ENCODE peak calls at places on chromosomes 16 and 17, in eight cellular contexts. B is fibroblast of lung, P is body of pancreas, Y is MCF 10A, V is uterus, K is osteocyte, U is GM10248, A is BJ. M is an unnamed sample.

GRCh38 chr17:77888242-77889134 is 70.0 kb upstream of the TNRC6C start:
- DNase-seq in B (peak), P (no peak), Y (no peak), V (no peak), K (no peak), U (no peak), A (no peak), M (no peak)

GRCh38 chr17:34981538-34982241 is 1.4 kb downstream of the LIG3 start:
- DNase-seq in B (peak), P (no peak), Y (no peak), V (no peak), K (no peak), U (no peak), A (no peak), M (no peak)

GRCh38 chr16:52265446-52265861 is 281.5 kb downstream of the TOX3 start:
- DNase-seq in B (no peak), P (no peak), Y (peak), V (no peak), K (no peak), U (no peak), A (no peak), M (no peak)

GRCh38 chr17:17849147-17849820 is 12.5 kb upstream of the SREBF1 start:
- DNase-seq in B (peak), P (peak), Y (peak), V (peak), K (no peak), U (peak), A (no peak), M (no peak)

GRCh38 chr17:65171753-65172152 is 34.6 kb downstream of the RGS9 start:
- DNase-seq in B (no peak), P (no peak), Y (no peak), V (no peak), K (no peak), U (no peak), A (no peak), M (no peak)

GRCh38 chr17:31487648-31488263 is 96.3 kb downstream of the RAB11FIP4 start:
- DNase-seq in B (no peak), P (peak), Y (peak), V (peak), K (no peak), U (peak), A (no peak), M (peak)

GRCh38 chr16:4385789-4386451 is 14.3 kb downstream of the VASN start:
- DNase-seq in B (no peak), P (peak), Y (no peak), V (no peak), K (no peak), U (no peak), A (no peak), M (no peak)

GRCh38 chr16:56202036-56202435 is 10.7 kb downstream of the GNAO1 start:
- DNase-seq in B (no peak), P (no peak), Y (peak), V (no peak), K (no peak), U (no peak), A (no peak), M (no peak)

GRCh38 chr17:82023447-82024241 is 539 bp downstream of the LRRC45 start:
- DNase-seq in B (no peak), P (peak), Y (no peak), V (no peak), K (no peak), U (no peak), A (no peak), M (peak)

GRCh38 chr17:74353446-74354060 is 8.1 kb downstream of the BTBD17 start:
- DNase-seq in B (no peak), P (no peak), Y (no peak), V (no peak), K (no peak), U (no peak), A (no peak), M (no peak)

GRCh38 chr17:57408064-57408811 is 151.9 kb downstream of the MSI2 start:
- DNase-seq in B (no peak), P (no peak), Y (no peak), V (no peak), K (no peak), U (peak), A (no peak), M (peak)

GRCh38 chr16:73107371-73107770 is 59.4 kb upstream of the ZFHX3 start:
- DNase-seq in B (no peak), P (no peak), Y (no peak), V (no peak), K (no peak), U (no peak), A (no peak), M (no peak)

GRCh38 chr16:73095885-73096341 is 48.0 kb upstream of the ZFHX3 start:
- DNase-seq in B (no peak), P (peak), Y (peak), V (no peak), K (no peak), U (no peak), A (no peak), M (peak)

GRCh38 chr16:73096510-73096909 is 48.6 kb upstream of the ZFHX3 start:
- DNase-seq in B (no peak), P (no peak), Y (no peak), V (no peak), K (no peak), U (no peak), A (no peak), M (no peak)

DNA sequence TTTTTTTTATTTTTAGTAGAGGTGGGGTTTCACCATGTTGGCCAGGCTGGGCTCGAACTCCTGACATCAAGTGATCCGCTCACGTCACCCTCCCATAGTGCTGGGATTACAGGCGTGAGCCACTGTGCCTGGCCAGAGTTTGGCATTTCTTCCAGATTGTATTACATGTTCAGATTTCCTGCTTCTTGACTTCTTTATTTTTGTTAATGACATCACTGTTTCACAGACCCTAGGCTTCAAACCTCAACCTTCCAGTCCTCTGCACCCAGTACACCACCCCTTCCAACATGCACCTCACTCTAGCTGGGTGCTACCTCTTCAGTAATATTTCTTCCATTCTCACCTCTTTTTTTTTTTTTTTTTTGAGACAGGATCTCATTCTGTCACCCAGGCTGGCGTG is 53.6 kb upstream of the ZFHX3 start:
- DNase-seq in B (no peak), P (no peak), Y (no peak), V (no peak), K (no peak), U (no peak), A (no peak), M (no peak)
- TF ChIP-seq CTCF in B (no peak), P (no peak), Y (no peak), V (no peak), K (no peak), U (no peak), A (no peak), M (no peak)

DNA sequence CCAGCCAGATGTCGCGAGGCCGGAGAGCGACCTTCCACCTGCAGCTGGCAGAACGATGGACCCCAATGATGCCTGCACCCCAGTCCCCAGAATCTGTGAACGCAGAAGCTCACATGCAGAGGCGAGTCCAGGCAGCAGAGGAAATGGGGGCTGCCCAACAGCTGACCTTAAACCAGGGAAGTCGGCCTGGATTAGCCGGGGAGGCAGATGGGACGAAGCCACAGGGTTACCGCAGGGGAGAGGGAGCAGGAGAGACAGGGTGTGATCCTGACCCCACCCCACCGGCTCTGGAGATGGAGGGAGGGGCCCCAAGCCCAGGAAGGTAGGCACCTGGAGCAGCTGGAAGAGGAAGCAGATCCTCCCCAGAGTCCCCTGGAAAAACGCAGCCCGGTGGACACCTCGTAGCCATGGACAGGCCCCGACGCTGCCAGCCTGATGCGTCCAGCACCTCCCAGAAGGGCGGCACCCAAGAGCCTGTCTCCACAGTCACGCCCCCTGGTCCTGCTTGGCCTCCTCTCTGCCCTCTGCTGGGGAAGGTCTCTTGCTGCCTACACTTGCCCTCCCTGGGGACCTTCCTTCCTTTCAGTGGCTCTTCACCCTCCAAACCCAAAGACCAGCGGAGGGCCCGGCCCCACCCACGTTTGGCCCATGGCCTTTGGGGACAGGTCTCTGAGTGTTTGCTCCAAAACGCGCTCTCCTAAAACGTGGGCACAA is 37.3 kb downstream of the PIEZO1 start:
- DNase-seq in B (no peak), P (no peak), Y (peak), V (no peak), K (no peak), U (peak), A (no peak), M (peak)
- TF ChIP-seq CTCF in B (no peak), P (no peak), Y (peak), V (no peak), K (peak), U (peak), A (peak), M (peak)

GRCh38 chr16:13631916-13632315 is 288.0 kb upstream of the ERCC4 start:
- DNase-seq in B (no peak), P (no peak), Y (no peak), V (no peak), K (no peak), U (no peak), A (no peak), M (no peak)
- TF ChIP-seq CTCF in B (no peak), P (no peak), Y (no peak), V (no peak), K (no peak), U (no peak), A (no peak), M (no peak)

GRCh38 chr17:76365256-76365903 is 11.7 kb upstream of the PRPSAP1 start:
- DNase-seq in B (no peak), P (no peak), Y (peak), V (no peak), K (no peak), U (no peak), A (no peak), M (no peak)
- TF ChIP-seq CTCF in B (no peak), P (no peak), Y (peak), V (no peak), K (no peak), U (peak), A (peak), M (peak)

GRCh38 chr17:56316604-56317003 is 163.3 kb downstream of the ANKFN1 start:
- DNase-seq in B (no peak), P (no peak), Y (no peak), V (no peak), K (no peak), U (no peak), A (no peak), M (no peak)
- TF ChIP-seq CTCF in B (no peak), P (no peak), Y (no peak), V (no peak), K (no peak), U (no peak), A (no peak), M (no peak)

GRCh38 chr17:67628580-67629013 is 89.1 kb upstream of the NOL11 start:
- DNase-seq in B (peak), P (peak), Y (peak), V (no peak), K (no peak), U (peak), A (no peak), M (no peak)

GRCh38 chr17:67633751-67634191 is 84.0 kb upstream of the NOL11 start:
- DNase-seq in B (peak), P (no peak), Y (no peak), V (peak), K (no peak), U (no peak), A (no peak), M (no peak)

GRCh38 chr17:67625971-67626370 is 91.8 kb upstream of the NOL11 start:
- DNase-seq in B (no peak), P (no peak), Y (no peak), V (no peak), K (no peak), U (no peak), A (no peak), M (no peak)

GRCh38 chr17:67624886-67625656 is 92.7 kb upstream of the NOL11 start:
- DNase-seq in B (no peak), P (no peak), Y (no peak), V (no peak), K (no peak), U (no peak), A (no peak), M (no peak)

GRCh38 chr17:67629963-67630320 is 87.8 kb upstream of the NOL11 start:
- DNase-seq in B (peak), P (no peak), Y (peak), V (no peak), K (no peak), U (peak), A (peak), M (no peak)
- TF ChIP-seq CTCF in B (peak), P (peak), Y (peak), V (peak), K (peak), U (peak), A (peak), M (peak)

DNA sequence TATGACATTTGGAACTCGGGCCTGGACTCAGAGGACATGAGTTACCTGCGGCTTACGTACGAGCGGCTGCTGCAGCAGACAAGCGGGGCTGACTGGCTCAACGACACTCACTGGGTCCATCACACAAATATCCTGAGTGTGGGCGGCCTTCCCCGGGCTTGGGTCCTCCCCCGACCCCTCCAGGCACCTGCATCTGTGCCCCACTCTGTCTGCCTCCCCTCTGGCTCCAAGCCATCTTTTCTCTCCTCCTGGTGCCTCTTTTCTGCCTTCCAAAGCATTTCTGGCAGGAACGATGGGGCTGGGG is 5.0 kb upstream of the HSD3B7 start:
- DNase-seq in B (no peak), P (no peak), Y (no peak), V (no peak), K (no peak), U (no peak), A (no peak), M (no peak)
- TF ChIP-seq CTCF in B (no peak), P (no peak), Y (no peak), V (no peak), K (no peak), U (no peak), A (no peak), M (no peak)

M was measured in Calu3.